ENCODE peak calls at places on chromosomes 2 and 18, in nine cellular contexts. G is AG09309; X is Peyer's patch; S is NCI-H524 treated with DMSO at 0.1 percent for 48 hours; T is occipital lobe; D is pancreas; O is BE2C; E is effector memory CD4-positive, alpha-beta T cell; I is cardiac fibroblast. A is an unnamed sample.

GRCh38 chr18:37297106-37297505 is 268.5 kb downstream of the CELF4 start:
- DNase-seq in G (no peak), X (no peak), S (peak), T (no peak), D (no peak), O (no peak), E (no peak), I (no peak), A (no peak)

GRCh38 chr18:23143871-23144270 is 8.6 kb downstream of the CABLES1 start:
- DNase-seq in G (no peak), X (no peak), S (no peak), T (no peak), D (no peak), O (peak), E (no peak), I (peak), A (peak)

GRCh38 chr2:157922341-157922740 is 46.2 kb upstream of the ACVR1 start:
- DNase-seq in G (no peak), X (no peak), S (no peak), T (no peak), D (no peak), O (no peak), E (no peak), I (no peak), A (no peak)

GRCh38 chr18:61748024-61748423 is 144.8 kb downstream of the RNF152 start:
- DNase-seq in G (no peak), X (no peak), S (no peak), T (no peak), D (no peak), O (no peak), E (no peak), I (no peak), A (peak)

GRCh38 chr2:74552914-74553811 is 579 bp downstream of the LOXL3 start:
- DNase-seq in G (no peak), X (no peak), S (no peak), T (no peak), D (peak), O (peak), E (no peak), I (peak), A (no peak)

GRCh38 chr2:20168727-20169696 is 55.9 kb downstream of the SDC1 start:
- DNase-seq in G (no peak), X (peak), S (no peak), T (no peak), D (no peak), O (no peak), E (no peak), I (no peak), A (no peak)

GRCh38 chr18:22230403-22231042 is 61.1 kb downstream of the GATA6 start:
- DNase-seq in G (no peak), X (no peak), S (no peak), T (no peak), D (no peak), O (no peak), E (no peak), I (peak), A (no peak)

GRCh38 chr2:13652531-13653313 is 936.0 kb downstream of the TRIB2 start:
- DNase-seq in G (no peak), X (no peak), S (no peak), T (no peak), D (no peak), O (peak), E (no peak), I (no peak), A (peak)

GRCh38 chr2:209702775-209703174 is 68.9 kb upstream of the UNC80 start:
- DNase-seq in G (no peak), X (no peak), S (no peak), T (no peak), D (no peak), O (no peak), E (no peak), I (no peak), A (no peak)

GRCh38 chr2:214139630-214140284 is 271.1 kb upstream of the VWC2L start:
- DNase-seq in G (peak), X (no peak), S (no peak), T (no peak), D (no peak), O (no peak), E (no peak), I (no peak), A (no peak)